ENCODE peak calls at places on chromosomes 2 and 18, in six cellular contexts. S is IMR-90, P is endothelial cell of umbilical vein, D is Peyer's patch, H is gastrocnemius medialis, I is A673. O is an unnamed sample. For H3K4me1, the result is how much of the 10 kb centered on the place peaks cover.

GRCh38 chr2:159139216-159139933 is 147.1 kb downstream of the WDSUB1 start:
- DNase-seq in D (no peak), I (no peak), S (no peak), P (no peak), H (no peak), O (no peak)

GRCh38 chr18:55633032-55633431 is 45.0 kb upstream of the TCF4 start:
- DNase-seq in P (no peak), S (no peak), H (no peak), I (no peak), D (no peak), O (no peak)

GRCh38 chr18:34771958-34772357 is 61.9 kb downstream of the DTNA start:
- DNase-seq in P (no peak), D (no peak), S (peak), I (no peak), H (no peak), O (no peak)

GRCh38 chr2:127219716-127220090 is 396 bp downstream of the CYP27C1 start:
- DNase-seq in S (no peak), H (no peak), P (no peak), D (no peak), I (peak), O (peak)

GRCh38 chr2:204566439-204566838 is 21.2 kb downstream of the PARD3B start:
- DNase-seq in P (no peak), I (no peak), D (no peak), S (no peak), H (no peak), O (no peak)

GRCh38 chr18:62210138-62210537 is 23.1 kb downstream of the RELCH start:
- DNase-seq in D (no peak), S (no peak), H (no peak), P (no peak), I (no peak), O (no peak)

GRCh38 chr2:159131882-159132281 is 154.6 kb downstream of the WDSUB1 start:
- DNase-seq in I (peak), S (peak), D (no peak), P (peak), H (no peak), O (no peak)

GRCh38 chr2:7017621-7018260 is 100.5 kb downstream of the RNF144A start:
- DNase-seq in S (no peak), I (no peak), H (no peak), P (no peak), D (no peak), O (no peak)

GRCh38 chr18:49021433-49022129 is 70.8 kb upstream of the SMAD7 start:
- DNase-seq in P (peak), H (no peak), S (peak), I (peak), D (peak), O (no peak)

GRCh38 chr2:25227576-25227975 is 59.2 kb upstream of the POMC start:
- DNase-seq in I (no peak), P (no peak), D (no peak), S (no peak), H (no peak), O (no peak)

GRCh38 chr18:3329471-3329870 is 67.5 kb downstream of the MYL12B start:
- DNase-seq in H (no peak), I (no peak), S (no peak), D (no peak), P (no peak), O (no peak)

GRCh38 chr2:189517847-189518535 is 62.6 kb downstream of the SLC40A1 start:
- DNase-seq in S (peak), I (no peak), D (no peak), H (no peak), P (no peak), O (no peak)

GRCh38 chr2:189524746-189525145 is 55.8 kb downstream of the SLC40A1 start:
- DNase-seq in P (no peak), H (no peak), I (no peak), D (no peak), S (no peak), O (no peak)

GRCh38 chr2:189519631-189520387 is 60.8 kb downstream of the SLC40A1 start:
- DNase-seq in I (no peak), P (no peak), D (no peak), S (no peak), H (no peak), O (no peak)

GRCh38 chr2:189522435-189523151 is 58.0 kb downstream of the SLC40A1 start:
- DNase-seq in P (no peak), H (no peak), I (no peak), D (no peak), S (no peak), O (no peak)

GRCh38 chr2:189521686-189522434 is 58.7 kb downstream of the SLC40A1 start:
- DNase-seq in D (no peak), H (no peak), I (no peak), P (no peak), S (peak), O (no peak)
- H3K4me3 ChIP-seq in D (no peak), H (no peak), I (no peak), P (no peak), S (no peak), O (no peak)

GRCh38 chr2:214315324-214315723 is 95.5 kb upstream of the VWC2L start:
- DNase-seq in D (no peak), S (no peak), H (no peak), I (no peak), P (no peak), O (no peak)

GRCh38 chr2:214311931-214312749 is 98.7 kb upstream of the VWC2L start:
- DNase-seq in I (no peak), S (peak), D (no peak), P (no peak), H (no peak), O (no peak)

GRCh38 chr2:214311031-214311533 is 99.8 kb upstream of the VWC2L start:
- DNase-seq in S (no peak), D (no peak), H (no peak), I (peak), P (no peak), O (no peak)

DNA sequence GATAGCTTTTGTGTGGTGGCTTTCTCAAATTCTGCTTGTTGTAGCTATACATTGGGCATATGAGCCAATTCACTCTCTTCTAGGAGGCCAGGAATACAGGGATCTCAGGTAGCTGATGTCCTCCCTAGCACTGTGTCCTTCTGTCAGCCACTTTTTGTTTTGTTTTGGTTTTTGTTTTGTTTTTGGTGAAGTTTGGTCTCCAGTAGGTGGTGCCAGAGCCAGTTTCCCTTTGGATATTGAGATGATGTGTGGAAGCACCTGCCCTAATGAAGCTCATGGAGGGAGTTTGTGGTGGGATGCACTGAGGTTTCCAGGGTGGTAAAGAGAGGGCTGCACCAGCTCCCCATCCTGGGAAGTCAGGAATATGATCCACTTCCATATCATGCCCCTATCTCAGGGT is 100.5 kb upstream of the VWC2L start:
- DNase-seq in H (no peak), D (no peak), S (no peak), P (no peak), I (peak), O (no peak)
- TF ChIP-seq CTCF in H (no peak), D (no peak), S (peak), P (peak), I (peak), O (no peak)

DNA sequence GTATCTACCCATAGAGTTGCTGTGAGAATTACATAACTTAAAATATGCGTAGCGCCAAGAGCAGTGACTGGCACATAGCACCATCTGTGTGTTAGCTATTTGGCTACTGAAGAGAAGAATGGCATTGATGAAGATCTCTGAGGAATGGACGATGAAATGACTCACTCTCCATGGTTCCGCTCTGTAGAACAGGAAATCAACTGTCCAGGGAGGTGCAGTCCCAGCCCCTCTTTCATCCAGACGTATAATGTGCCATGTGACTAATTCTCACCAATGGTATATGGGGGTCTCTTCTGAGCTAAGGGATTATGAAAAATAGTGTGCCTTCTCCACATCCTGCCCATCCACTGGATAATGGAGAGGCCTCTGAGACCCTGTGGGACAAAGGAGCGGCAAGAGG is 254.8 kb downstream of the CYP26B1 start:
- DNase-seq in P (no peak), S (no peak), H (no peak), I (peak), D (peak), O (no peak)
- H3K4me1 ChIP-seq in P (under half), S (under half), H (under half), I (under half), D (under half), O (under half)

GRCh38 chr2:121740973-121741372 is 4.3 kb upstream of the NIFK start:
- DNase-seq in I (no peak), S (no peak), H (no peak), P (no peak), D (no peak), O (no peak)
- H3K4me3 ChIP-seq in I (no peak), S (no peak), H (no peak), P (no peak), D (no peak), O (no peak)